ENCODE peak calls at places on chromosomes 13 and 19, in four cellular contexts. M is mammary epithelial cell, V is cardiac muscle cell, O is psoas muscle. N is an unnamed sample.
A peak's percentile ranks its signal among the peaks of the same experiment; 100 is the strongest.

GRCh38 chr13:109869312-109870237 is 83.2 kb upstream of the IRS2 start:
- DNase-seq in M (peak; percentile 34), V (peak; percentile 84), O (peak; percentile 79), N (no peak)

GRCh38 chr13:100491164-100491847 is 97.3 kb downstream of the GGACT start:
- DNase-seq in O (peak; percentile 43), V (peak; percentile 94), M (no peak), N (no peak)

GRCh38 chr13:93118081-93118615 is 108.5 kb upstream of the GPC6 start:
- DNase-seq in V (peak; percentile 9), O (no peak), M (peak; percentile 60), N (no peak)

GRCh38 chr13:38979891-38980627 is 10.6 kb downstream of the STOML3 start:
- DNase-seq in O (peak; percentile 23), V (peak; percentile 36), M (no peak), N (no peak)

GRCh38 chr19:2551864-2552185 is 75.9 kb downstream of the GADD45B start:
- DNase-seq in O (no peak), M (no peak), V (no peak), N (no peak)

GRCh38 chr19:45079063-45079910 is at the start of gene GEMIN7:
- DNase-seq in M (peak; percentile 69), O (peak; percentile 84), V (peak; percentile 82), N (no peak)

GRCh38 chr19:31770220-31770619 is 421.0 kb upstream of the TSHZ3 start:
- DNase-seq in M (no peak), O (no peak), V (no peak), N (no peak)

GRCh38 chr19:16366433-16367268 is 42.0 kb downstream of the KLF2 start:
- DNase-seq in M (no peak), V (no peak), O (no peak), N (no peak)

GRCh38 chr19:44635581-44636438 is 7.9 kb upstream of the PVR start:
- DNase-seq in O (no peak), V (no peak), M (no peak), N (no peak)

GRCh38 chr19:55283548-55284393 is at the start of gene BRSK1:
- DNase-seq in M (no peak), V (peak; percentile 70), O (peak; percentile 43), N (no peak)

GRCh38 chr13:44311011-44311481 is 62.6 kb upstream of the SERP2 start:
- DNase-seq in M (peak; percentile 94), O (peak; percentile 39), V (peak; percentile 42), N (peak; percentile 87)

GRCh38 chr13:70253834-70254233 is 145.6 kb upstream of the KLHL1 start:
- DNase-seq in M (peak; percentile 20), O (no peak), V (no peak), N (peak; percentile 8)

GRCh38 chr19:39401549-39402416 is 4.9 kb upstream of the ZFP36 start:
- DNase-seq in V (peak; percentile 66), M (peak; percentile 94), O (peak; percentile 51), N (peak; percentile 89)

GRCh38 chr19:33859016-33859415 is 62.3 kb downstream of the KCTD15 start:
- DNase-seq in O (no peak), V (no peak), M (no peak), N (no peak)

GRCh38 chr19:48999481-49000325 is 6.0 kb downstream of the RUVBL2 start:
- DNase-seq in O (peak; percentile 56), M (peak; percentile 52), V (peak; percentile 80), N (peak; percentile 10)

GRCh38 chr13:99974939-99975561 is 3.5 kb upstream of the ZIC5 start:
- DNase-seq in O (no peak), V (no peak), M (no peak), N (no peak)

GRCh38 chr19:29245221-29245620 is 32.3 kb upstream of the UQCRFS1 start:
- DNase-seq in V (peak; percentile 10), M (no peak), O (no peak), N (no peak)

GRCh38 chr19:45091031-45091918 is 1.7 kb upstream of the PPP1R37 start:
- DNase-seq in V (peak; percentile 100), O (peak; percentile 98), M (peak; percentile 99), N (peak; percentile 94)

GRCh38 chr13:58619396-58620113 is 988.0 kb downstream of the PCDH17 start:
- DNase-seq in O (no peak), M (no peak), V (no peak), N (no peak)

DNA sequence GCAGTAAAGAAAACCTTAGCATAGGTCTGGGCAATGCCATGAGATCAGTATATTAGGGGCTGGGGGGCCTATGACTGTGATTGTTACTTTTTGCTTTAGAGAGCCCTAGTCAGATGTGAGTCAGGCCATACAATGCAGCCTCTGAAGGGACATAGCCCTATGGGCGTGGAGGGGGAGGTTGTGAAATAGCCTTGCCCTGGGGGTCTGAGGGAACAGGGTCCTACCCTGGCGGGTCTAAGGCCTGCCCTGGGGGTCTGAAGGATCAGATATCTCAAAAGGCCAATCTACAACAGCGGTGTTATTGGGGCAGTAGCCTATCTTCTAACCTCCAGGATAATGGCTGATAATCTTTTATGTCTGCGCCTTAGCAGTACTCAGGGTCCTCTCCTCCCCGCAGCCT is 13.8 kb upstream of the SLC1A5 start:
- DNase-seq in V (no peak), M (no peak), O (no peak), N (no peak)
- H3K27ac ChIP-seq in V (no peak overlapping the region), M (no peak overlapping the region), O (no peak overlapping the region), N (no peak overlapping the region)

DNA sequence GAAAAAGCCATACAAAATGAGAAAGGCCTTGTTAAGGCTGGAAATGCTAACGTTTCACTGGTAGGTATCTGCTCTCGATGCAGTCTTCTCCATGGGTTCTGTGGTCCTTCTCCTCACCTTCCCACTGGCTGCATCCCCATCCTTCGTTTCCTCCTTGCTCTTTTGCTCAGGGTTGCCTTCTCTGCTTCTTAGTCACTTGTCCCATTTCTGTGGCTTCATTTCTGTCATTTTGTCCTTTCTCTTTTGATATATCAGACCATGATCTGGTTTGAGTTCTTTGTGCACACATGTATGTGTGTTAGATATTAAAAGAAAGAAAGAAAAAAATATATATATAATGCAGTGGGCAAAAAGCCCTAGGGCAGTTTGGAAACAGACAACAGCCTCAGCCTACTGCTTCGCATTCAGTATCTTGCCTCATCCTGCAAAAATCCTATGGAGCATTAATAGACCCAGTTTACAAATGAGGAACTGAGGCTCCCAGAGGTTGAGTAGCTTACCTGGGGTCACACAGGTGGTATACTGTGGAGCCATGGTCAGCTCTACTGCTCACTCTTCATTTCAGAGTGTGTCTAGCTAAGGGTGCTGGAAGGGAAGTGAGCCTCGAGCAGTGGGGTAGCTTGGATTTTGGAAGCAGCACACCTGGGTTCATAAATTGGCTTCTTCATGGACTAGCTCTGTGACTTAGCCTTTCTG is 57.6 kb upstream of the MEDAG start:
- DNase-seq in V (no peak), O (no peak), M (no peak), N (no peak)
- H3K27ac ChIP-seq in V (no peak overlapping the region), O (peak overlapping the region; percentile 43), M (no peak overlapping the region), N (no peak overlapping the region)

DNA sequence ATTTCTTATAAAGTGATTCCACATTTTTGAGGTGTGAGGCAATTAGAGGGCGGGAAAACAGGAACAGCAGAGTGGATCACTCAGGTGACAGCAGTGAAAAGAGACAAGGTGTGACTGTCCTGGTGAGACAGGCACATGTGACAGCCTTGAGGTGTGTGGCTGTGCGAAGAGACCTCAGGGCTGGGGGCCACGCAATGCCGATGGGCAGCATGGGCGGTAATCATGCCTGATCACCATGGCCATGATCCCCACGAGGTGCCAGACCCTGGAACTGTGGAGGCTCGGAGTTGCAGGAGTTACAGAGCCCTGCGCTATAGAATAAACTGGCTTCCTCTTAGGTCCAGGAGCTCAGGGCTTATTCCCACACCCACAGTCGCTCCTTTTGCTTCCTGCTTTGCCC is 2.0 kb downstream of the SPACA6 start:
- DNase-seq in M (no peak), O (no peak), V (no peak), N (no peak)
- H3K27ac ChIP-seq in M (no peak overlapping the region), O (no peak overlapping the region), V (no peak overlapping the region), N (no peak overlapping the region)

GRCh38 chr19:14561249-14561648 is 10.6 kb downstream of the NDUFB7 start:
- DNase-seq in O (no peak), M (no peak), V (no peak), N (no peak)

GRCh38 chr19:14558370-14559066 is 13.3 kb downstream of the NDUFB7 start:
- DNase-seq in O (peak; percentile 30), M (no peak), V (no peak), N (no peak)

GRCh38 chr19:14560776-14561108 is 11.1 kb downstream of the NDUFB7 start:
- DNase-seq in M (no peak), V (no peak), O (no peak), N (no peak)

GRCh38 chr19:14561832-14562351 is 10.0 kb downstream of the NDUFB7 start:
- DNase-seq in M (peak; percentile 81), O (peak; percentile 76), V (peak; percentile 25), N (no peak)

DNA sequence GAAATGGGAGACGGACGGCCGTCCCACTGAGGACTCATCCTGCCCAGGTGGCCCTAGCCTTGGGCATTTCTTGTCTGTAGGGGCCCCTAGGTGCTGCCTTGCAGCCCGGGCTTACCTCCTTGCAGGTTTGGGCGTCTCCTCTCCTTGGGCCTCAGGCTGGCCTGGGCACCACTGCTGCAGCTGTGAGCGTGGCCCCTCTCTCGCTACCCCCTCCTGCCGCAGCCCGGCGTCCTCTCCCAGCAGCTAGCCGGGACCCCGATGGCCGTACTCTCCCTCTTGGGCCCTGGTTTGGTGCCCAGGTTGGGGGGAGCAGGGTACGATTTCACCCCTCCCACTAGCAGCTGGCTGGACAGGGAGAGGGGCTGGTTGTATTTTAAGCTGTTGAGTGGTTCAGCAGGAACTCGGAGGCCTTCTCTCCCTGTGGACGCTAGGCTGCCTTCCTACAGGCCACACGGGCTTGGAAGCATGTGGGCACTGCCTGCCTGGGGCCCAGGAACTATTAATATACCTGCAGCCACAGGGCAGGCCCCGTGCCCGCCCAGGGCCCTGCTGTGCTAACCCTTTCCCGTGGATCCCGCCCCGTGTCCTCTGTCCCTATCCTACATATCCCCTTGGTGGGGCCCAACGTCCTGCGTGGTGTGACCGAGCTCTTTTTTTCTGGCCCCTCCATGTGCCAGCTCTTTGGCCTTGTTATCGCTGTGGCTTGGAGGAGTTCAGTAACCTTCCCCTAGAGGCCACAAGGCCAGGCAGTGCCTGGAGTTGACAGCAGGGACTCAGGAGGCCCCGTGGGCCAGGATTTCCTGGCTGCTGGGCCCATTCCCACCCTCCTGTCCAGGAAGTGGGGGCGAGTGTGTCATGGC is 11.7 kb downstream of the NDUFB7 start:
- DNase-seq in M (no peak), V (no peak), O (peak; percentile 68), N (no peak)
- H3K27ac ChIP-seq in M (peak overlapping the region; percentile 49), V (peak overlapping the region; percentile 92), O (peak overlapping the region; percentile 96), N (peak overlapping the region; percentile 86)

GRCh38 chr13:40553356-40553755 is 113.1 kb downstream of the FOXO1 start:
- DNase-seq in V (no peak), O (no peak), M (no peak), N (no peak)
- H3K27ac ChIP-seq in V (no peak overlapping the region), O (no peak overlapping the region), M (no peak overlapping the region), N (no peak overlapping the region)

GRCh38 chr19:10565028-10565566 is 713 bp downstream of the KRI1 start:
- DNase-seq in M (no peak), V (peak; percentile 49), O (peak; percentile 52), N (no peak)
- H3K27ac ChIP-seq in M (peak overlapping the region; percentile 53), V (peak overlapping the region; percentile 39), O (peak overlapping the region; percentile 82), N (peak overlapping the region; percentile 56)

GRCh38 chr13:113398963-113399754 is 35.2 kb upstream of the GRTP1 start:
- DNase-seq in M (no peak), O (no peak), V (no peak), N (no peak)
- H3K27ac ChIP-seq in M (no peak overlapping the region), O (peak overlapping the region; percentile 99), V (peak overlapping the region; percentile 90), N (no peak overlapping the region)

GRCh38 chr19:38277549-38277948 is 13.2 kb downstream of the SPINT2 start:
- DNase-seq in V (peak; percentile 56), M (peak; percentile 72), O (no peak), N (peak; percentile 41)
- H3K27ac ChIP-seq in V (peak overlapping the region; percentile 97), M (peak overlapping the region; percentile 21), O (peak overlapping the region; percentile 66), N (peak overlapping the region; percentile 47)